ENCODE peak calls at places on chromosomes 3 and 15, in eight cellular contexts. One of them, this sample, is unnamed.
A peak's percentile ranks its signal among the peaks of the same experiment; 100 is the strongest.

GRCh38 chr3:16427309-16427965 is 86.1 kb downstream of the RFTN1 start:
- DNase-seq in B cell: no peak
- DNase-seq in KG1: no peak
- DNase-seq in Panc1: no peak
- DNase-seq in 8988T: no peak
- DNase-seq in NCI-H2081: no peak
- DNase-seq in ACHN: no peak
- DNase-seq in activated CD4-positive, alpha-beta memory T cell treated with anti-CD3 and anti-CD28 coated beads, Interleukin-2, amount 10 ng/mL, durations not matched to agents 7 days and 5 days: no peak
- DNase-seq in this sample: no peak

GRCh38 chr3:144055604-144056003 is 84.0 kb downstream of the DIPK2A start:
- DNase-seq in B cell: no peak
- DNase-seq in KG1: no peak
- DNase-seq in Panc1: no peak
- DNase-seq in 8988T: no peak
- DNase-seq in NCI-H2081: no peak
- DNase-seq in ACHN: peak; percentile 6
- DNase-seq in activated CD4-positive, alpha-beta memory T cell treated with anti-CD3 and anti-CD28 coated beads, Interleukin-2, amount 10 ng/mL, durations not matched to agents 7 days and 5 days: no peak
- DNase-seq in this sample: no peak

GRCh38 chr15:40409366-40409765 is 3.8 kb downstream of the IVD start:
- DNase-seq in B cell: no peak
- DNase-seq in KG1: no peak
- DNase-seq in Panc1: no peak
- DNase-seq in 8988T: no peak
- DNase-seq in NCI-H2081: no peak
- DNase-seq in ACHN: no peak
- DNase-seq in activated CD4-positive, alpha-beta memory T cell treated with anti-CD3 and anti-CD28 coated beads, Interleukin-2, amount 10 ng/mL, durations not matched to agents 7 days and 5 days: no peak
- DNase-seq in this sample: no peak

GRCh38 chr15:39852237-39852636 is 67.8 kb downstream of the GPR176 start:
- DNase-seq in B cell: no peak
- DNase-seq in KG1: no peak
- DNase-seq in Panc1: no peak
- DNase-seq in 8988T: no peak
- DNase-seq in NCI-H2081: no peak
- DNase-seq in ACHN: no peak
- DNase-seq in activated CD4-positive, alpha-beta memory T cell treated with anti-CD3 and anti-CD28 coated beads, Interleukin-2, amount 10 ng/mL, durations not matched to agents 7 days and 5 days: no peak
- DNase-seq in this sample: no peak

GRCh38 chr3:160707187-160707789 is 30.3 kb downstream of the ARL14 start:
- DNase-seq in B cell: peak; percentile 56
- DNase-seq in KG1: no peak
- DNase-seq in Panc1: peak; percentile 38
- DNase-seq in 8988T: no peak
- DNase-seq in NCI-H2081: peak; percentile 73
- DNase-seq in ACHN: peak; percentile 45
- DNase-seq in activated CD4-positive, alpha-beta memory T cell treated with anti-CD3 and anti-CD28 coated beads, Interleukin-2, amount 10 ng/mL, durations not matched to agents 7 days and 5 days: no peak
- DNase-seq in this sample: peak; percentile 58

GRCh38 chr3:103991461-103992115 is 1375.1 kb upstream of the ALCAM start:
- DNase-seq in B cell: peak; percentile 6
- DNase-seq in KG1: no peak
- DNase-seq in Panc1: no peak
- DNase-seq in 8988T: no peak
- DNase-seq in NCI-H2081: no peak
- DNase-seq in ACHN: peak; percentile 15
- DNase-seq in activated CD4-positive, alpha-beta memory T cell treated with anti-CD3 and anti-CD28 coated beads, Interleukin-2, amount 10 ng/mL, durations not matched to agents 7 days and 5 days: no peak
- DNase-seq in this sample: no peak

GRCh38 chr15:73078722-73079121 is 26.5 kb downstream of the NEO1 start:
- DNase-seq in B cell: no peak
- DNase-seq in KG1: no peak
- DNase-seq in Panc1: no peak
- DNase-seq in 8988T: no peak
- DNase-seq in NCI-H2081: no peak
- DNase-seq in ACHN: peak; percentile 56
- DNase-seq in activated CD4-positive, alpha-beta memory T cell treated with anti-CD3 and anti-CD28 coated beads, Interleukin-2, amount 10 ng/mL, durations not matched to agents 7 days and 5 days: no peak
- DNase-seq in this sample: no peak

GRCh38 chr3:13301295-13301987 is 118.7 kb downstream of the NUP210 start:
- DNase-seq in B cell: no peak
- DNase-seq in KG1: peak; percentile 44
- DNase-seq in Panc1: no peak
- DNase-seq in 8988T: no peak
- DNase-seq in NCI-H2081: no peak
- DNase-seq in ACHN: peak; percentile 66
- DNase-seq in activated CD4-positive, alpha-beta memory T cell treated with anti-CD3 and anti-CD28 coated beads, Interleukin-2, amount 10 ng/mL, durations not matched to agents 7 days and 5 days: no peak
- DNase-seq in this sample: no peak

GRCh38 chr15:70062321-70062956 is 35.3 kb downstream of the TLE3 start:
- DNase-seq in B cell: no peak
- DNase-seq in KG1: no peak
- DNase-seq in Panc1: no peak
- DNase-seq in 8988T: no peak
- DNase-seq in NCI-H2081: peak; percentile 91
- DNase-seq in ACHN: no peak
- DNase-seq in activated CD4-positive, alpha-beta memory T cell treated with anti-CD3 and anti-CD28 coated beads, Interleukin-2, amount 10 ng/mL, durations not matched to agents 7 days and 5 days: no peak
- DNase-seq in this sample: peak; percentile 87

GRCh38 chr3:88785841-88786240 is 321.6 kb upstream of the EPHA3 start:
- DNase-seq in B cell: no peak
- DNase-seq in KG1: no peak
- DNase-seq in Panc1: no peak
- DNase-seq in 8988T: no peak
- DNase-seq in NCI-H2081: no peak
- DNase-seq in ACHN: no peak
- DNase-seq in activated CD4-positive, alpha-beta memory T cell treated with anti-CD3 and anti-CD28 coated beads, Interleukin-2, amount 10 ng/mL, durations not matched to agents 7 days and 5 days: no peak
- DNase-seq in this sample: no peak

GRCh38 chr3:105362021-105362665 is 4.6 kb upstream of the ALCAM start:
- DNase-seq in B cell: no peak
- DNase-seq in KG1: no peak
- DNase-seq in Panc1: no peak
- DNase-seq in 8988T: no peak
- DNase-seq in NCI-H2081: no peak
- DNase-seq in ACHN: peak; percentile 53
- DNase-seq in activated CD4-positive, alpha-beta memory T cell treated with anti-CD3 and anti-CD28 coated beads, Interleukin-2, amount 10 ng/mL, durations not matched to agents 7 days and 5 days: no peak
- DNase-seq in this sample: no peak

GRCh38 chr15:27342991-27343390 is 372.0 kb downstream of the GABRG3 start:
- DNase-seq in B cell: no peak
- DNase-seq in KG1: no peak
- DNase-seq in Panc1: no peak
- DNase-seq in 8988T: no peak
- DNase-seq in NCI-H2081: no peak
- DNase-seq in ACHN: no peak
- DNase-seq in activated CD4-positive, alpha-beta memory T cell treated with anti-CD3 and anti-CD28 coated beads, Interleukin-2, amount 10 ng/mL, durations not matched to agents 7 days and 5 days: no peak
- DNase-seq in this sample: no peak

GRCh38 chr15:82056900-82057825 is 11.3 kb upstream of the MEX3B start:
- DNase-seq in B cell: no peak
- DNase-seq in KG1: no peak
- DNase-seq in Panc1: no peak
- DNase-seq in 8988T: no peak
- DNase-seq in NCI-H2081: no peak
- DNase-seq in ACHN: no peak
- DNase-seq in activated CD4-positive, alpha-beta memory T cell treated with anti-CD3 and anti-CD28 coated beads, Interleukin-2, amount 10 ng/mL, durations not matched to agents 7 days and 5 days: no peak
- DNase-seq in this sample: no peak

GRCh38 chr3:178367817-178368617 is 168.2 kb upstream of the KCNMB2 start:
- DNase-seq in B cell: no peak
- DNase-seq in KG1: no peak
- DNase-seq in Panc1: no peak
- DNase-seq in 8988T: no peak
- DNase-seq in NCI-H2081: peak; percentile 78
- DNase-seq in ACHN: no peak
- DNase-seq in activated CD4-positive, alpha-beta memory T cell treated with anti-CD3 and anti-CD28 coated beads, Interleukin-2, amount 10 ng/mL, durations not matched to agents 7 days and 5 days: no peak
- DNase-seq in this sample: no peak

GRCh38 chr3:115623414-115623868 is at the start of gene GAP43:
- DNase-seq in B cell: peak; percentile 4
- DNase-seq in KG1: no peak
- DNase-seq in Panc1: no peak
- DNase-seq in 8988T: no peak
- DNase-seq in NCI-H2081: no peak
- DNase-seq in ACHN: peak; percentile 26
- DNase-seq in activated CD4-positive, alpha-beta memory T cell treated with anti-CD3 and anti-CD28 coated beads, Interleukin-2, amount 10 ng/mL, durations not matched to agents 7 days and 5 days: no peak
- DNase-seq in this sample: peak; percentile 35

GRCh38 chr3:112653881-112654300 is 12.9 kb upstream of the CCDC80 start:
- DNase-seq in B cell: no peak
- DNase-seq in KG1: no peak
- DNase-seq in Panc1: no peak
- DNase-seq in 8988T: no peak
- DNase-seq in NCI-H2081: no peak
- DNase-seq in ACHN: peak; percentile 79
- DNase-seq in activated CD4-positive, alpha-beta memory T cell treated with anti-CD3 and anti-CD28 coated beads, Interleukin-2, amount 10 ng/mL, durations not matched to agents 7 days and 5 days: no peak
- DNase-seq in this sample: no peak

GRCh38 chr3:7322957-7323679 is 462.2 kb downstream of the GRM7 start:
- DNase-seq in B cell: no peak
- DNase-seq in KG1: no peak
- DNase-seq in Panc1: no peak
- DNase-seq in 8988T: no peak
- DNase-seq in NCI-H2081: no peak
- DNase-seq in ACHN: peak; percentile 42
- DNase-seq in activated CD4-positive, alpha-beta memory T cell treated with anti-CD3 and anti-CD28 coated beads, Interleukin-2, amount 10 ng/mL, durations not matched to agents 7 days and 5 days: no peak
- DNase-seq in this sample: no peak

GRCh38 chr15:36883705-36884355 is 216.5 kb downstream of the MEIS2 start:
- DNase-seq in B cell: peak; percentile 51
- DNase-seq in KG1: peak; percentile 81
- DNase-seq in Panc1: peak; percentile 30
- DNase-seq in 8988T: peak; percentile 70
- DNase-seq in NCI-H2081: peak; percentile 94
- DNase-seq in ACHN: peak; percentile 76
- DNase-seq in activated CD4-positive, alpha-beta memory T cell treated with anti-CD3 and anti-CD28 coated beads, Interleukin-2, amount 10 ng/mL, durations not matched to agents 7 days and 5 days: peak; percentile 70
- DNase-seq in this sample: peak; percentile 85

GRCh38 chr3:2810723-2811122 is 299.5 kb downstream of the IL5RA start:
- DNase-seq in B cell: no peak
- DNase-seq in KG1: no peak
- DNase-seq in Panc1: no peak
- DNase-seq in 8988T: no peak
- DNase-seq in NCI-H2081: no peak
- DNase-seq in ACHN: peak; percentile 1
- DNase-seq in activated CD4-positive, alpha-beta memory T cell treated with anti-CD3 and anti-CD28 coated beads, Interleukin-2, amount 10 ng/mL, durations not matched to agents 7 days and 5 days: no peak
- DNase-seq in this sample: no peak

GRCh38 chr15:86278586-86278985 is 198.9 kb downstream of the AGBL1 start:
- DNase-seq in B cell: no peak
- DNase-seq in KG1: no peak
- DNase-seq in Panc1: no peak
- DNase-seq in 8988T: no peak
- DNase-seq in NCI-H2081: no peak
- DNase-seq in ACHN: no peak
- DNase-seq in activated CD4-positive, alpha-beta memory T cell treated with anti-CD3 and anti-CD28 coated beads, Interleukin-2, amount 10 ng/mL, durations not matched to agents 7 days and 5 days: no peak
- DNase-seq in this sample: no peak

GRCh38 chr3:183350164-183350563 is 78.3 kb downstream of the MCF2L2 start:
- DNase-seq in B cell: no peak
- DNase-seq in KG1: no peak
- DNase-seq in Panc1: no peak
- DNase-seq in 8988T: no peak
- DNase-seq in NCI-H2081: no peak
- DNase-seq in ACHN: no peak
- DNase-seq in activated CD4-positive, alpha-beta memory T cell treated with anti-CD3 and anti-CD28 coated beads, Interleukin-2, amount 10 ng/mL, durations not matched to agents 7 days and 5 days: no peak
- DNase-seq in this sample: no peak

GRCh38 chr3:127457094-127457475 is 133.4 kb downstream of the TPRA1 start:
- DNase-seq in B cell: no peak
- DNase-seq in KG1: no peak
- DNase-seq in Panc1: no peak
- DNase-seq in 8988T: no peak
- DNase-seq in NCI-H2081: no peak
- DNase-seq in ACHN: peak; percentile 46
- DNase-seq in activated CD4-positive, alpha-beta memory T cell treated with anti-CD3 and anti-CD28 coated beads, Interleukin-2, amount 10 ng/mL, durations not matched to agents 7 days and 5 days: no peak
- DNase-seq in this sample: no peak

GRCh38 chr15:52506549-52506948 is 22.1 kb downstream of the MYO5A start:
- DNase-seq in B cell: no peak
- DNase-seq in KG1: no peak
- DNase-seq in Panc1: no peak
- DNase-seq in 8988T: no peak
- DNase-seq in NCI-H2081: no peak
- DNase-seq in ACHN: no peak
- DNase-seq in activated CD4-positive, alpha-beta memory T cell treated with anti-CD3 and anti-CD28 coated beads, Interleukin-2, amount 10 ng/mL, durations not matched to agents 7 days and 5 days: no peak
- DNase-seq in this sample: no peak